ENCODE peak calls at places on chromosomes 6 and 20, in four cellular contexts. K is AG09309, V is bronchial epithelial cell, F is dorsolateral prefrontal cortex. O is an unnamed sample.

GRCh38 chr6:132788658-132789397 is 9.6 kb downstream of the SLC18B1 start:
- DNase-seq in K (no peak), V (no peak), F (no peak), O (no peak)

GRCh38 chr6:117463762-117464665 is 18.5 kb upstream of the DCBLD1 start:
- DNase-seq in K (no peak), V (peak), F (no peak), O (peak)

GRCh38 chr6:14664616-14665315 is 547.2 kb downstream of the CD83 start:
- DNase-seq in K (no peak), V (peak), F (peak), O (no peak)

GRCh38 chr6:108876929-108877775 is 28.9 kb downstream of the ARMC2 start:
- DNase-seq in K (peak), V (no peak), F (no peak), O (peak)

GRCh38 chr6:15249371-15250019 is 3.6 kb downstream of the JARID2 start:
- DNase-seq in K (no peak), V (peak), F (no peak), O (no peak)

GRCh38 chr20:59525500-59526241 is 78.7 kb upstream of the PHACTR3 start:
- DNase-seq in K (no peak), V (no peak), F (peak), O (peak)

GRCh38 chr6:161943561-161943960 is 669.7 kb upstream of the AGPAT4 start:
- DNase-seq in K (no peak), V (no peak), F (no peak), O (no peak)

GRCh38 chr6:36289281-36290018 is 19.6 kb downstream of the PNPLA1 start:
- DNase-seq in K (no peak), V (peak), F (no peak), O (no peak)

GRCh38 chr6:73774311-73774766 is 78.3 kb downstream of the CD109 start:
- DNase-seq in K (peak), V (peak), F (no peak), O (peak)

GRCh38 chr20:64225166-64225595 is 30.4 kb upstream of the PCMTD2 start:
- DNase-seq in K (no peak), V (no peak), F (no peak), O (no peak)

GRCh38 chr6:106098383-106099234 is 12.5 kb downstream of the PRDM1 start:
- DNase-seq in K (no peak), V (peak), F (no peak), O (peak)

GRCh38 chr6:53119349-53119748 is 29.3 kb downstream of the GCM1 start:
- DNase-seq in K (no peak), V (peak), F (no peak), O (peak)

GRCh38 chr20:62732356-62732755 is 23.7 kb downstream of the NTSR1 start:
- DNase-seq in K (no peak), V (no peak), F (no peak), O (no peak)

GRCh38 chr6:41771058-41771983 is 8.4 kb downstream of the FRS3 start:
- DNase-seq in K (no peak), V (no peak), F (no peak), O (no peak)

GRCh38 chr6:160116411-160116810 is 5.2 kb upstream of the SLC22A1 start:
- DNase-seq in K (no peak), V (no peak), F (no peak), O (no peak)

DNA sequence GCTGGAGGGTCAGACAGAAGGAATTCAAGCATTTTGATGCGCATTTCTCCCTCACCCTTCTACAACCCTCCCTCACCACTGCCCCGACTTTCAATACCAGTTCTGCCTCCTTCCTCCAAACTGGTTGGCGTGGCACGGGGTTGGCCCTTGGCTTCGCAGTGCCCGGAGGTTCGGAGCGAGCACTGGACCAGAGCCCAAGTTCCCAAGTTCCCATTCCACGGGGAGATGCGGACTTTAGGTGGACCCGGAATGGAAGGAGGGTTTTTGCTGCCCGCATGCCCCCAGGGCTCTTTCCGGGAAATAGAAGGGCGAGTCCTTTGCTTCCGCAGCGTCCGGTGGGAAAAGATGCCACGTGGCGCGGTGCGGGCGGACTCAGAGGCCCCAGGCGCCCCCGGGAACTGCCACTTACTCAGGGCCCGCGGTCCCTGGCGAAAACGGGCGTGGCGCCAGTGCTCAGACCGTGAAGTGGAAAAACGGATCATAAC is 8.0 kb upstream of the LAMP5 start:
- DNase-seq in K (no peak), V (no peak), F (no peak), O (no peak)
- TF ChIP-seq CTCF in K (no peak), V (no peak), F (no peak), O (no peak)

GRCh38 chr6:149925253-149925973 is 2.5 kb upstream of the RAET1G start:
- DNase-seq in K (no peak), V (no peak), F (peak), O (peak)
- H3K4me3 ChIP-seq in K (peak), V (peak), F (peak), O (peak)

GRCh38 chr6:134739299-134740090 is 210.4 kb downstream of the ALDH8A1 start:
- DNase-seq in K (no peak), V (peak), F (no peak), O (peak)

GRCh38 chr6:134744301-134744700 is 205.6 kb downstream of the ALDH8A1 start:
- DNase-seq in K (no peak), V (no peak), F (no peak), O (peak)

GRCh38 chr6:134738486-134738885 is 211.4 kb downstream of the ALDH8A1 start:
- DNase-seq in K (no peak), V (no peak), F (no peak), O (no peak)

GRCh38 chr6:134740473-134741192 is 209.3 kb downstream of the ALDH8A1 start:
- DNase-seq in K (no peak), V (peak), F (no peak), O (peak)

DNA sequence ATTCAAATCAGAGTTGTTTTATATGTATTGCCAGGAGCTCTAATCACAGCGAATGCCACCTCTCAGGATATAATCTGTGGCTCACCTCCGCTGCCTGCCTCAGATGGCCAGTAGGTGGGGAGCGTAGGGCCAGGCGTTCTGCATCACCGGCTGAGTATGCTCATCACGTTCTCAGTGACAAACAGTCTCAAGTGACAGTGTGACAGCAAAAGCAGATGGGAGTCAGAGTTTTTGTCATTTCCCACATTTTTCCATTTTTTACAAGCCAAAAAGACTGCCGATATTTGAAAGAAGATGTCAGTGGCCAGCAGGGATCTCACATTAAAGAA is 208.7 kb downstream of the ALDH8A1 start:
- DNase-seq in K (no peak), V (no peak), F (peak), O (no peak)
- TF ChIP-seq CTCF in K (no peak), V (no peak), F (peak), O (no peak)

DNA sequence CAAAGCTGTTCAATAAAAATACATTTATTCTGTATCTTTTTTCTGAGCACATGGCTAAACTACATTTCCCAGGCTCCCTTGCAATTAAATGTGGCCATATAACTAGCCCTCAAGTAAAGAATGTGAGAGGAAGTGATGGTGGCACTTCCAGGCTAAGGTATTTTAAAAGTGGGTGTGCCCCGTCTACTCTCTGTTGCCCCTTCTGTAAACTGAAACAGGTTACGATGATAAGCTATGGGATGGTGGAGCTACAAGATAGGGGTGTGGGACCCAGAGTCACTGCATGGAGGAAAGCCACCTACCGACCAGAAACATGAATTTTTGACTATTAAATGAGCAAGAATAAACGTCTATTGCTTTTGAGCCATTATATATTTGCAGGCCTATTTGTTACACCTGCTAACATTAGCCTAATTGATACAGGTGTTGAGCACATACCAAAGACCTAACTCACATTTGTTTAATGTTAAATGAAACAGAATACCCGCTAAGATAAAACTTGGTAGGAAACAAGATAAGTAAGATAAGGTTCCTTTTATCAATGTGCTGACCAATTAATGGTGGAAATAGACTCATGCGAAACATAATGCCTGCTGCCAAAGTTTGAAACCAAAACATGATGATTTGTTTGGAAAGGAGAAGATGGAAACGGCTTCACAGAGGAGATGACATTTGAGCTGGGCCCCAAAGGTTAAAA is 3.0 kb downstream of the FYN start:
- DNase-seq in K (no peak), V (no peak), F (no peak), O (no peak)
- H3K4me3 ChIP-seq in K (no peak), V (no peak), F (peak), O (no peak)

O was measured in fibroblast of mammary gland.